ENCODE peak calls at places on chromosomes 6 and 20, in six cellular contexts. A is left ventricle myocardium inferior; O is heart left ventricle; K is effector memory CD4-positive, alpha-beta T cell; Z is substantia nigra; R is Peyer's patch. N is an unnamed sample.

GRCh38 chr20:14573676-14574075 is 236.3 kb upstream of the FLRT3 start:
- DNase-seq in O (no peak), R (no peak), Z (no peak), A (no peak), K (no peak), N (no peak)

GRCh38 chr6:98716341-98716740 is 118.0 kb upstream of the POU3F2 start:
- DNase-seq in Z (no peak), O (no peak), A (no peak), K (no peak), R (no peak), N (no peak)

GRCh38 chr6:38701551-38701950 is 1.4 kb downstream of the GLO1 start:
- DNase-seq in A (no peak), Z (no peak), O (no peak), K (no peak), R (no peak), N (no peak)

GRCh38 chr20:59604770-59605665 is 678 bp downstream of the PHACTR3 start:
- DNase-seq in A (no peak), O (no peak), Z (peak; percentile 29), K (no peak), R (no peak), N (no peak)

GRCh38 chr6:152461556-152461955 is 175.6 kb downstream of the SYNE1 start:
- DNase-seq in R (no peak), Z (no peak), O (no peak), A (no peak), K (no peak), N (no peak)

GRCh38 chr6:89670935-89671565 is 32.5 kb upstream of the LYRM2 start:
- DNase-seq in Z (no peak), A (no peak), O (no peak), K (no peak), R (no peak), N (no peak)

GRCh38 chr20:1491281-1491840 is at the start of gene SIRPB2:
- DNase-seq in Z (peak; percentile 22), K (no peak), O (peak; percentile 53), A (peak; percentile 45), R (peak; percentile 60), N (peak; percentile 42)

GRCh38 chr20:46249671-46250070 is 58.6 kb downstream of the CDH22 start:
- DNase-seq in Z (no peak), R (no peak), O (no peak), K (no peak), A (no peak), N (no peak)

GRCh38 chr6:108651781-108652227 is 91.1 kb downstream of the FOXO3 start:
- DNase-seq in R (no peak), Z (no peak), K (no peak), A (peak; percentile 36), O (peak; percentile 63), N (no peak)

GRCh38 chr6:10526156-10526555 is 5.0 kb downstream of the GCNT2 start:
- DNase-seq in A (no peak), R (no peak), K (no peak), Z (no peak), O (no peak), N (no peak)
- H3K27ac ChIP-seq in A (peak overlapping the region; percentile 31), R (no peak overlapping the region), K (no peak overlapping the region), Z (no peak overlapping the region), O (peak overlapping the region; percentile 28), N (no peak overlapping the region)

DNA sequence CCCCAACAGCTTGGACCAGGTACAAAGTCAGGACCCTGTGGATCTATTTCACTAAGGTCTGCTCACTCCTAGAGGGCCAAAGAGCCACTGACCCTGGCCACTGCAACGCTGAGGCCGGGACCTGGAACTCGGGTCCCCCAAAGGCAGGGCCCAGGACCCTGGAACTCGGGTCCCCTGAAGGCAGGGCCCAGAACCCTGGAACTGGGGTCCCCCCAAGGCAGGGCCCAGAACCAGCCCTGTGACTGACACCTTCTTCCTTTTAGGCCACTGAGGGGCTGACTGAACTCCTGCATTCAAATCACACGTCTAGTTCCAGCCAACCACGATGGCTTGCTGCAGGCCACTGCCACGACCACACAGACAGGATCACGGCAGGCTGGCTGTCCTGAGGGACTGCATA is 9.4 kb downstream of the TCFL5 start:
- DNase-seq in R (no peak), O (no peak), A (no peak), K (no peak), Z (no peak), N (no peak)
- H3K27ac ChIP-seq in R (no peak overlapping the region), O (no peak overlapping the region), A (no peak overlapping the region), K (no peak overlapping the region), Z (peak overlapping the region; percentile 58), N (no peak overlapping the region)

DNA sequence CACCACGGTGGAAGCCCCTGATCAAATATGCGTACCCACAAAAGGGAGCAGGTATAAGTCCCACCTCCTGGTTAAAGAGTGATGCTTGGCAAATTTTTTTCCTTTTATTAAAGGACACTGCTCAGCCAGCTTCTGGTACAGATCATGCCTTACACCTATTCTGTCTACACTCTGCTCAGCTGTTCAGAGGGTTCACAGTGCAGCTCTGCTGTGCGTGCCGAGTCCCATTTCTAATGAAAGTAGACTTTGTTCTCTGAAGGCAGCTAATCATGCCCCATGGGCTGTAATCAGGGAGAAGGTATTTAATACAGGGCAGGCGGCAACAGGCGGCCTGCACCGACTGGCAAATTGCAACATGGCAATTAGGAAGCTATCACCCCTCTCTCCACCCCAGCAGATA is 16.3 kb downstream of the LRRC73 start:
- DNase-seq in A (no peak), O (no peak), R (peak; percentile 76), Z (no peak), K (no peak), N (no peak)
- H3K27ac ChIP-seq in A (peak overlapping the region; percentile 84), O (no peak overlapping the region), R (peak overlapping the region; percentile 63), Z (no peak overlapping the region), K (no peak overlapping the region), N (no peak overlapping the region)

GRCh38 chr6:162063666-162064065 is 663.9 kb downstream of the PRKN start:
- DNase-seq in Z (no peak), K (no peak), O (no peak), R (no peak), A (no peak), N (no peak)

GRCh38 chr6:162055365-162055764 is 672.2 kb downstream of the PRKN start:
- DNase-seq in O (no peak), K (no peak), Z (no peak), A (no peak), R (no peak), N (no peak)

GRCh38 chr6:162056745-162057144 is 670.8 kb downstream of the PRKN start:
- DNase-seq in O (peak; percentile 25), R (no peak), A (peak; percentile 45), K (no peak), Z (no peak), N (no peak)

GRCh38 chr6:162056061-162056460 is 671.5 kb downstream of the PRKN start:
- DNase-seq in K (no peak), O (no peak), Z (no peak), R (no peak), A (no peak), N (no peak)

DNA sequence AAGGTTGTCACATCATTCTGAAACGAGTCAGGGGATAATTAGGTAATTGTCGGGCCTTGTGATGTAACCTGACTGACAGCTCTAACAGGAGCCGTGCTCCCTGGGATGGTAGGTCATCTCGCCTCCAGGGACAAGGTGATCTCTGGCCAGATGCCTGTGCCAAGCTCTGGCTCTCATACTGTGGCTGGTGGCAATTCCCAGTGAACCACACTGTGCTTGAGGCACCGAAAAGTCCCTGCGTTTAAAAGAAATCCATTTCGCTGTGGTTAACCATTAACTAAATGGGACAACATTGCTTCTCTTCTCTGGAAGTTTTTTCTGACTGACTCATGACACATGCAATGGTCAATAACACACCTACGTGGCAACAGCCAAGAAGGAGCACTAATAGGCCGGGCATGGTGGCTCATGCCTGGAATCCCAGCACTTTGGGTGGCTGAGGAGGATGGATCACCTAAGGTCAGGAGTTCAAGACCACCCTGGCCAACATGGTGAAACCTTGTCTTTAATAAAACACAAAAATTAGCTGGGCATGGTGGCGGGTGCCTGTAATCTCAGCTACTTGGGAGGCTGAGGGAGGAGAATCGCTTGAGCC is 669.2 kb downstream of the PRKN start:
- DNase-seq in A (peak; percentile 49), R (no peak), K (no peak), Z (no peak), O (peak; percentile 36), N (peak; percentile 34)
- H3K27ac ChIP-seq in A (peak overlapping the region; percentile 71), R (no peak overlapping the region), K (no peak overlapping the region), Z (no peak overlapping the region), O (peak overlapping the region; percentile 50), N (no peak overlapping the region)